ENCODE peak calls at places on chromosomes 1 and 21, in four cellular contexts. A is HepG2, Q is GM23338, R is A549. H is an unnamed sample.

GRCh38 chr1:237219751-237220150 is 177.8 kb downstream of the RYR2 start:
- DNase-seq in Q (no peak), R (no peak), A (no peak), H (no peak)

GRCh38 chr21:27734146-27734545 is 767.3 kb upstream of the ADAMTS5 start:
- DNase-seq in Q (no peak), R (no peak), A (no peak), H (no peak)

GRCh38 chr1:88061106-88061829 is 622.8 kb upstream of the PKN2 start:
- DNase-seq in A (peak; percentile 45), Q (peak; percentile 86), R (peak; percentile 36), H (no peak)

GRCh38 chr1:62406576-62406975 is 30.3 kb upstream of the USP1 start:
- DNase-seq in A (no peak), R (no peak), Q (peak; percentile 17), H (no peak)

GRCh38 chr1:66246371-66247262 is 287.3 kb upstream of the SGIP1 start:
- DNase-seq in Q (no peak), A (no peak), R (no peak), H (no peak)

GRCh38 chr1:194629011-194629410 is 1442.6 kb upstream of the B3GALT2 start:
- DNase-seq in A (no peak), Q (no peak), R (no peak), H (no peak)

GRCh38 chr1:12052008-12052573 is 11.0 kb upstream of the TNFRSF8 start:
- DNase-seq in A (no peak), Q (no peak), R (peak; percentile 50), H (peak; percentile 28)

GRCh38 chr1:2105781-2106524 is 55.7 kb downstream of the PRKCZ start:
- DNase-seq in R (no peak), Q (no peak), A (no peak), H (no peak)

GRCh38 chr1:172678990-172679772 is 20.3 kb downstream of the FASLG start:
- DNase-seq in Q (no peak), R (no peak), A (no peak), H (no peak)

GRCh38 chr21:41369915-41370839 is 8.3 kb downstream of the MX2 start:
- DNase-seq in A (peak; percentile 32), Q (peak; percentile 36), R (no peak), H (no peak)

GRCh38 chr21:39803393-39803792 is 58.4 kb downstream of the IGSF5 start:
- DNase-seq in A (no peak), R (no peak), Q (no peak), H (no peak)

GRCh38 chr1:79128726-79129125 is 122.2 kb upstream of the ADGRL4 start:
- DNase-seq in A (no peak), R (peak; percentile 18), Q (no peak), H (no peak)

GRCh38 chr1:83996621-83997020 is 2.3 kb downstream of the TTLL7 start:
- DNase-seq in R (no peak), Q (no peak), A (no peak), H (no peak)

GRCh38 chr1:67630438-67631045 is 54.5 kb upstream of the GADD45A start:
- DNase-seq in R (no peak), Q (no peak), A (no peak), H (no peak)

GRCh38 chr1:234495231-234495990 is 16.4 kb upstream of the TARBP1 start:
- DNase-seq in A (no peak), R (no peak), Q (no peak), H (no peak)

GRCh38 chr21:29499734-29500343 is 201.1 kb downstream of the BACH1 start:
- DNase-seq in R (peak; percentile 21), Q (peak; percentile 84), A (peak; percentile 50), H (no peak)

GRCh38 chr1:203124546-203125317 is 2.8 kb upstream of the ADORA1 start:
- DNase-seq in R (no peak), Q (no peak), A (no peak), H (no peak)

GRCh38 chr1:184051138-184051484 is 419 bp upstream of the TSEN15 start:
- DNase-seq in A (no peak), R (no peak), Q (no peak), H (peak; percentile 5)

GRCh38 chr1:61079898-61080336 is 2.4 kb upstream of the NFIA start:
- DNase-seq in Q (peak; percentile 88), A (peak; percentile 77), R (no peak), H (peak; percentile 12)

GRCh38 chr1:158563852-158564251 is 6.5 kb downstream of the OR6P1 start:
- DNase-seq in Q (no peak), A (no peak), R (no peak), H (no peak)

GRCh38 chr21:46187251-46187650 is 3.0 kb upstream of the SPATC1L start:
- DNase-seq in A (no peak), R (no peak), Q (no peak), H (no peak)

GRCh38 chr1:29829448-29830344 is 593.4 kb downstream of the PTPRU start:
- DNase-seq in R (no peak), Q (no peak), A (no peak), H (no peak)
- TF ChIP-seq REST in R (no peak), Q (no peak), A (no peak), H (no peak)

DNA sequence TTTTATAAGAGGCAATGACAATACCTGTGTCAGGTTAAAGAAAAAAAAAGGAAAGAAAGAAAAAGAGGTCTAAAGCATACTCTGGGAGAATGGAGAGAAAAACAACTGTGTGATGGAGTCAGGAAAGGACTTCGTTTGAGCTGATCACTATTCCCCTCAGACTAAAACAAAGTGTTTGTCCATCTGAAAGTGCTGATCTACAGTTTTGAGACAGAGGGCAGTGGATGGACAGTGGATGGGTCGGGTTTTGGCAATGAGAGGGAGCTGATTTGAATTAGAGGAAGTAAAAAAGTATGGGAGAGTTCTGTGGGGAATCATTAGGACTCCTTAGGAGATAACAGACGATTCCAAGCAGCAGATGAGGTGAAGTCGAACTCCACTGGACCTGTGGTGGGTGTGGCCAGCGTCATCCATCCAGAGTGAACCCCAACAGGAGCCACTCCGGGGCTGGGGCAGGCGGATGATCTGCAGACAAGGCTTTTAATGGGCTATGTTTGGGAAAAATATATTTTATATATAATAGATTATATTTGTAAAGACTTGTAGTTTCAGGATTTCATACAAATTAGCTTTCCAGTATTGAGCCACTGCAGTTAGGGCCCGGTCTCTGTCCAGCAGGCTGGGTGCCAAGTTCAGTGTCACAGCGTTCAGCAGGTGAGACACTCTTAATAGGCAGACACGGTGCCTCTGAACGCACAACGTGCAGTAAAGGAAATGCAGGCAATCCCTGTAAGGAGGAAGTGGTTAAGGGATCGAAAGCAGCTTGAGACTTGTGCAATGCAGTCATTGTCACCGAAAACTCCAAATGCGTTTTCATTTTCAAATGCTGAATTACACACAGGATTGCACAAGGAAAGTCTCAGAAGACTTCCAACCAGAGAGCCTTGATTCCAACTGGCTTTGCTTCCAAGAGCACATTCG is 62.1 kb downstream of the PTGS2 start:
- DNase-seq in A (no peak), R (peak; percentile 56), Q (peak; percentile 5), H (peak; percentile 93)
- TF ChIP-seq REST in A (no peak), R (no peak), Q (no peak), H (peak; percentile 66)

DNA sequence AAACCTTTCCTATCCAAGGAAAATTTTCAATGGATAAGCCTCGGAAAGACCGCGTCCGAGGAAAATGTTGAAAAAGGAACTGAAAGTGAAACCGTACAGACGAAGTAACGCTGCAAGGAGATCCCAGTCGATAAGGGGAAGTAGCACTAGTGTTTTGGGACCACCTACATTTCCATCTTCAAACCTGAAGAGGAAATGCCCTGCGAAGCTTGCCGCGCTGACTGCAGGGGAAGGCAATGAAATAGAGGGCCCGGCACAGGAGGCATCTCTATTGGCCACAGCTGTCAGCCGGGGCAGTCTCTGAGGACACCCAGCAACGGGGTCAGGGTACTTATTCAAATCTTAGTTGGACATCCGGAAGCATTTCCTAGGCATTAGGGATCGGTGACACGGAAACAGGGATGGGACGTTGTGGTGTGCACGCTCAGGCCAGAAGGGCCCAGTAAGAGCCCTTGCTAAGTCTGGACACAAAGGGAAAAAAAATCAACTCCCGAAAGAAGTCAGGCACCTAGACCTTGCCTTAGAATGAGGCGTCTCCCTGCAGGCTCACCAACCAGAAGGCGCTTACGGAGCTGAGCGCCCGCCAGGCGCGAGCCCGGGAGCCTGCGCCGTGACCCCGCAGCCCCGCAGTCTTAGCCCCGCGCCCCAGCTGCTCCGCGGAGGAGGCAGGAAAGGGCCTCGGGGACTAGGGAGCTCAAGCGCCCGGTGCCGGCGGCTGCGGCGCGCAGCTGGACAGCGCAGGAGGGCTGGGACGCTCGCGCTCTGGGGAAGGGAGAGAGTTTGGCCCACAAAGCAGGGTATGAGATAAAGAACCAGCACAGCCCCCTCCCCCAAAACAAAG is 649 bp downstream of the USF1 start:
- DNase-seq in Q (peak; percentile 76), A (peak; percentile 79), R (peak; percentile 56), H (peak; percentile 73)
- TF ChIP-seq REST in Q (no peak), A (no peak), R (no peak), H (no peak)

GRCh38 chr1:77926561-77927357 is 38.3 kb downstream of the NEXN start:
- DNase-seq in R (no peak), A (no peak), Q (no peak), H (no peak)
- TF ChIP-seq REST in R (no peak), A (no peak), Q (no peak), H (no peak)

GRCh38 chr1:54922921-54923421 is 36.0 kb upstream of the DHCR24 start:
- DNase-seq in R (no peak), A (peak; percentile 24), Q (no peak), H (no peak)
- TF ChIP-seq REST in R (no peak), A (no peak), Q (no peak), H (no peak)

GRCh38 chr1:114757455-114758250 is at the start of gene CSDE1:
- DNase-seq in A (peak; percentile 98), Q (peak; percentile 99), R (peak; percentile 91), H (peak; percentile 96)
- TF ChIP-seq REST in A (no peak), Q (no peak), R (peak; percentile 86), H (peak; percentile 75)

GRCh38 chr1:30783244-30783915 is 25.8 kb upstream of the LAPTM5 start:
- DNase-seq in R (no peak), Q (no peak), A (peak; percentile 41), H (peak; percentile 84)

GRCh38 chr1:30780409-30780808 is 22.8 kb upstream of the LAPTM5 start:
- DNase-seq in R (no peak), A (no peak), Q (no peak), H (no peak)

GRCh38 chr1:30781906-30782305 is 24.3 kb upstream of the LAPTM5 start:
- DNase-seq in A (no peak), Q (no peak), R (no peak), H (no peak)

GRCh38 chr1:30785181-30785580 is 27.6 kb upstream of the LAPTM5 start:
- DNase-seq in Q (no peak), A (no peak), R (no peak), H (no peak)

GRCh38 chr1:30782361-30783243 is 25.0 kb upstream of the LAPTM5 start:
- DNase-seq in A (peak; percentile 74), Q (peak; percentile 86), R (peak; percentile 68), H (peak; percentile 47)
- TF ChIP-seq REST in A (no peak), Q (no peak), R (no peak), H (no peak)

GRCh38 chr1:201506573-201507567 is at the start of gene CSRP1:
- DNase-seq in Q (peak; percentile 52), R (peak; percentile 98), A (no peak), H (peak; percentile 83)
- TF ChIP-seq REST in Q (no peak), R (no peak), A (no peak), H (no peak)

H was measured in HL-60.